ENCODE peak calls at places on chromosomes 7 and 10, in nine cellular contexts. T is fibroblast of lung; E is pancreas; N is breast epithelium; C is transverse colon; K is suprapubic skin; X is effector memory CD4-positive, alpha-beta T cell; W is OCI-LY7; Z is mucosa of descending colon. F is an unnamed sample. For H3K9me3, H3K4me1 and H3K36me3, the result is how much of the 10 kb centered on the place peaks cover.

GRCh38 chr7:103811315-103811714 is 178.1 kb downstream of the RELN start:
- DNase-seq in C (no peak), W (no peak), N (no peak), T (no peak), E (no peak), X (no peak), Z (no peak), K (no peak), F (no peak)

GRCh38 chr7:134558370-134558769 is 9.5 kb downstream of the AKR1B15 start:
- DNase-seq in E (no peak), T (no peak), W (no peak), C (no peak), K (no peak), X (no peak), N (no peak), Z (no peak), F (no peak)

GRCh38 chr7:4774804-4775280 is 581 bp upstream of the AP5Z1 start:
- DNase-seq in K (no peak), T (peak), C (no peak), W (no peak), Z (peak), E (no peak), N (no peak), X (no peak), F (peak)

GRCh38 chr7:156177396-156178055 is 365.3 kb upstream of the SHH start:
- DNase-seq in X (no peak), T (no peak), E (no peak), N (no peak), K (peak), W (no peak), Z (no peak), C (no peak), F (no peak)

GRCh38 chr7:151432658-151433521 is 7.1 kb downstream of the CRYGN start:
- DNase-seq in X (no peak), N (no peak), E (no peak), T (no peak), Z (no peak), C (no peak), W (peak), K (no peak), F (no peak)

GRCh38 chr10:89450901-89451300 is 36.5 kb downstream of the IFIT5 start:
- DNase-seq in E (no peak), C (no peak), W (no peak), X (no peak), N (no peak), T (no peak), Z (no peak), K (no peak), F (no peak)

GRCh38 chr10:124579003-124579384 is 117.4 kb downstream of the LHPP start:
- DNase-seq in X (no peak), C (no peak), T (peak), N (no peak), K (no peak), Z (peak), W (no peak), E (no peak), F (peak)

GRCh38 chr10:132414402-132415016 is 17.5 kb downstream of the PWWP2B start:
- DNase-seq in X (no peak), Z (peak), N (no peak), K (no peak), T (no peak), C (no peak), E (no peak), W (no peak), F (peak)

GRCh38 chr7:17844514-17845196 is 95.6 kb downstream of the SNX13 start:
- DNase-seq in T (no peak), C (no peak), K (no peak), X (no peak), Z (no peak), N (no peak), W (no peak), E (no peak), F (no peak)

GRCh38 chr7:26560857-26561256 is 269.2 kb downstream of the SNX10 start:
- DNase-seq in Z (no peak), N (no peak), T (no peak), X (no peak), K (no peak), W (no peak), E (no peak), C (no peak), F (no peak)

GRCh38 chr10:83212632-83213349 is 926.5 kb upstream of the GHITM start:
- DNase-seq in N (no peak), W (no peak), C (no peak), X (no peak), K (no peak), T (peak), Z (no peak), E (no peak), F (no peak)

GRCh38 chr7:72254455-72254854 is 157.7 kb downstream of the CALN1 start:
- DNase-seq in N (no peak), X (no peak), T (no peak), K (no peak), C (no peak), Z (no peak), W (no peak), E (no peak), F (no peak)

GRCh38 chr7:79055722-79056415 is 397.6 kb downstream of the MAGI2 start:
- DNase-seq in W (no peak), X (no peak), T (no peak), Z (peak), N (no peak), C (no peak), K (no peak), E (peak), F (no peak)

GRCh38 chr10:87843714-87844113 is 19.6 kb downstream of the KLLN start:
- DNase-seq in E (no peak), N (no peak), Z (no peak), K (no peak), T (peak), W (no peak), C (no peak), X (no peak), F (no peak)

GRCh38 chr10:99329891-99330674 is 927 bp downstream of the CNNM1 start:
- DNase-seq in C (no peak), K (no peak), N (no peak), W (no peak), T (peak), X (no peak), Z (no peak), E (peak), F (no peak)

GRCh38 chr10:99296605-99297004 is 32.6 kb upstream of the CNNM1 start:
- DNase-seq in W (no peak), C (no peak), T (no peak), E (no peak), K (no peak), N (no peak), X (no peak), Z (no peak), F (no peak)

GRCh38 chr7:151801782-151802468 is 75.0 kb downstream of the PRKAG2 start:
- DNase-seq in T (no peak), C (peak), K (no peak), E (no peak), N (no peak), Z (peak), W (no peak), X (no peak), F (no peak)

GRCh38 chr7:139589474-139589873 is 66.0 kb downstream of the CLEC2L start:
- DNase-seq in T (no peak), E (no peak), W (no peak), K (no peak), C (no peak), X (no peak), N (no peak), Z (no peak), F (no peak)

GRCh38 chr10:98170249-98171117 is 36.0 kb downstream of the R3HCC1L start:
- DNase-seq in C (peak), W (peak), N (no peak), Z (no peak), K (no peak), T (peak), E (peak), X (no peak), F (peak)

GRCh38 chr7:21542891-21543527 is at the start of gene DNAH11:
- DNase-seq in T (peak), W (no peak), K (no peak), E (peak), N (no peak), C (peak), X (no peak), Z (peak), F (peak)

GRCh38 chr7:142194201-142194600 is 63.7 kb downstream of the PRSS58 start:
- DNase-seq in X (no peak), Z (no peak), N (no peak), W (no peak), E (no peak), T (peak), C (no peak), K (no peak), F (no peak)

GRCh38 chr10:110508389-110508788 is 10.7 kb downstream of the DUSP5 start:
- DNase-seq in Z (no peak), N (no peak), T (no peak), E (no peak), X (no peak), C (no peak), W (no peak), K (peak), F (no peak)

GRCh38 chr10:9147475-9147874 is 1093.0 kb downstream of the GATA3 start:
- DNase-seq in E (no peak), X (no peak), T (no peak), Z (peak), C (no peak), K (no peak), N (no peak), W (no peak), F (no peak)

GRCh38 chr7:2471396-2471795 is 4.8 kb downstream of the GRIFIN start:
- DNase-seq in W (no peak), N (no peak), T (no peak), X (no peak), Z (no peak), K (no peak), C (no peak), E (no peak), F (peak)

GRCh38 chr7:105319578-105319977 is 69.1 kb downstream of the SRPK2 start:
- DNase-seq in Z (no peak), C (no peak), K (no peak), N (no peak), X (no peak), W (no peak), T (no peak), E (no peak), F (no peak)

GRCh38 chr10:106271237-106271636 is 893.3 kb downstream of the SORCS1 start:
- DNase-seq in T (no peak), K (no peak), X (no peak), W (no peak), N (no peak), Z (no peak), E (no peak), C (no peak), F (no peak)

GRCh38 chr7:152615052-152615741 is 60.7 kb downstream of the XRCC2 start:
- DNase-seq in K (no peak), Z (no peak), N (no peak), C (no peak), W (no peak), E (no peak), T (no peak), X (no peak), F (no peak)

GRCh38 chr10:100186813-100187212 is 984 bp upstream of the ERLIN1 start:
- DNase-seq in C (no peak), K (no peak), N (no peak), Z (peak), T (no peak), E (no peak), W (peak), X (no peak), F (peak)

GRCh38 chr7:116899308-116899707 is 36.9 kb downstream of the CAPZA2 start:
- DNase-seq in Z (no peak), W (no peak), E (no peak), K (no peak), X (no peak), T (no peak), C (no peak), N (no peak), F (no peak)

GRCh38 chr10:122567056-122567660 is 6.6 kb downstream of the DMBT1 start:
- DNase-seq in N (no peak), K (no peak), E (no peak), X (no peak), T (no peak), C (peak), W (peak), Z (peak), F (no peak)

DNA sequence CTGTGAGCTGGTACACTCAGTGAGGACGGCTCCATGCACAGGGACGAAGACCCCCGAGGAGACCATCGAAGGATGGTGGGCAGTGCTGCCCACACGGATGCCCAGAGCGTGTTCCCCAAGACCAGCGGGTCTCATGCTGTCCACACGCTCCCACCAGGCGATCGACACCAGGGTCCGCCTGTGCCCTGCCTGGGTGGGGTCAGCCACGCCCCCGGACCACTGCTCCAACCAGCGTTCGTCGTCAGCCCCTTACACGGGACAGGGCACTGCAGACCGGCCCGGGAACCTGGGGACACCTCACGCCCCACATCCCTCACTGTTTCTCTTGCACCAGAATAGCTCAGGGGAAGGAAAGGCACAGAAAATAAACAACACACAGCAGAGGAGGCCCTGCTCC is 223.5 kb downstream of the DNAJB6 start:
- DNase-seq in W (no peak), T (no peak), C (no peak), N (no peak), K (peak), X (no peak), Z (no peak), E (no peak), F (no peak)
- H3K9me3 ChIP-seq in W (under half), T (under half), C (under half), N (under half), K (under half), X (under half), Z (under half), E (under half), F (under half)

GRCh38 chr7:73702226-73702625 is 17.2 kb downstream of the STX1A start:
- DNase-seq in X (no peak), C (no peak), K (no peak), T (no peak), Z (no peak), E (no peak), N (no peak), W (no peak), F (no peak)

GRCh38 chr7:73700070-73700423 is 16.6 kb downstream of the BUD23 start:
- DNase-seq in Z (no peak), C (no peak), T (no peak), K (no peak), E (no peak), X (no peak), N (no peak), W (no peak), F (no peak)

GRCh38 chr7:73699370-73700069 is 16.1 kb downstream of the BUD23 start:
- DNase-seq in K (no peak), X (no peak), E (no peak), Z (no peak), T (no peak), W (no peak), C (no peak), N (no peak), F (no peak)

GRCh38 chr7:73701357-73701995 is 18.0 kb downstream of the STX1A start:
- DNase-seq in E (no peak), N (no peak), X (no peak), T (peak), Z (peak), K (no peak), W (peak), C (peak), F (no peak)

GRCh38 chr7:73700581-73701134 is 17.3 kb downstream of the BUD23 start:
- DNase-seq in Z (no peak), E (no peak), C (no peak), K (no peak), X (no peak), W (no peak), N (no peak), T (no peak), F (no peak)
- H3K4me1 ChIP-seq in Z (under half), E (under half), C (under half), K (under half), X (under half), W (under half), N (under half), T (under half), F (under half)

GRCh38 chr10:6469661-6470060 is 110.4 kb downstream of the PRKCQ start:
- DNase-seq in W (no peak), C (no peak), Z (no peak), N (no peak), E (no peak), K (no peak), T (no peak), X (no peak), F (no peak)

GRCh38 chr10:6476989-6477388 is 103.1 kb downstream of the PRKCQ start:
- DNase-seq in N (no peak), Z (no peak), C (no peak), W (no peak), K (no peak), X (no peak), T (no peak), E (no peak), F (no peak)

GRCh38 chr10:6473901-6474370 is 106.1 kb downstream of the PRKCQ start:
- DNase-seq in E (no peak), C (no peak), Z (no peak), N (no peak), K (no peak), W (peak), X (no peak), T (no peak), F (no peak)

GRCh38 chr10:6470894-6471618 is 109.0 kb downstream of the PRKCQ start:
- DNase-seq in K (no peak), W (no peak), X (no peak), N (no peak), T (no peak), E (no peak), C (no peak), Z (no peak), F (no peak)

GRCh38 chr10:6473430-6473829 is 106.6 kb downstream of the PRKCQ start:
- DNase-seq in K (no peak), N (no peak), Z (no peak), C (peak), E (no peak), T (no peak), W (peak), X (peak), F (no peak)
- H3K36me3 ChIP-seq in K (under half), N (under half), Z (under half), C (under half), E (under half), T (under half), W (under half), X (under half), F (under half)

GRCh38 chr10:133616371-133617130 is 10.0 kb downstream of the FRG2B start:
- DNase-seq in C (peak), E (peak), K (no peak), N (no peak), W (no peak), X (no peak), T (no peak), Z (peak), F (no peak)
- H3K9me3 ChIP-seq in C (under half), E (under half), K (under half), N (under half), W (under half), X (under half), T (under half), Z (under half), F (under half)

GRCh38 chr10:32329061-32329460 is 17.9 kb downstream of the EPC1 start:
- DNase-seq in K (no peak), Z (no peak), T (no peak), E (no peak), X (no peak), W (no peak), N (no peak), C (no peak), F (no peak)

GRCh38 chr10:32326680-32327363 is 20.1 kb downstream of the EPC1 start:
- DNase-seq in T (no peak), C (no peak), W (no peak), N (no peak), Z (no peak), E (no peak), X (no peak), K (no peak), F (no peak)

GRCh38 chr10:32326119-32326518 is 20.8 kb downstream of the EPC1 start:
- DNase-seq in X (no peak), W (peak), Z (no peak), C (no peak), T (no peak), N (no peak), K (no peak), E (no peak), F (no peak)

GRCh38 chr10:32328499-32328898 is 18.5 kb downstream of the EPC1 start:
- DNase-seq in N (no peak), W (no peak), C (no peak), X (no peak), Z (no peak), K (no peak), E (no peak), T (no peak), F (no peak)

GRCh38 chr10:32327364-32327691 is 19.6 kb downstream of the EPC1 start:
- DNase-seq in E (no peak), X (no peak), Z (no peak), T (no peak), K (no peak), W (no peak), C (no peak), N (no peak), F (no peak)
- H3K4me1 ChIP-seq in E (under half), X (half or more), Z (under half), T (under half), K (half or more), W (under half), C (half or more), N (under half), F (half or more)

GRCh38 chr10:30510184-30510931 is 76.4 kb downstream of the MAP3K8 start:
- DNase-seq in W (no peak), E (no peak), T (peak), K (no peak), Z (no peak), N (no peak), X (peak), C (peak), F (peak)
- H3K36me3 ChIP-seq in W (under half), E (under half), T (under half), K (under half), Z (under half), N (under half), X (under half), C (under half), F (under half)

DNA sequence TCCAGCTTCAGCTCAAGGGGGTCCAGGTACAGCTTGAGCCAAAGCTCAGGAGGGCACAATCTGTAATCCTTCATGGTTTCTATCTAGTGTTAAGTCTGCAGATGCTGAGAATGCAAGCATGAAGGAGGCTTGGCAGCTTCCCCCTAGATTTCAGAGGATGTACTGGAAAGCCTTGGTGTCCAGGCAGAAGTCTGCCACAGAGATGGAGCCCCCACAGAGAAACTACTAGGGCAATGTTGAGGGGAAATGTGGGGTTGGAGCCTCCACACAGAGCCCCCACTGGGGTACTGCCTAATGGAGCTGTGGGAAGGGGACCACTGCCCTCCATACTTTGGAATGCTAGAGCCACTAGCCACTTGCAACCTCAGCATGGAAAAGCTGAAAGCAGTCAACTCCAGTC is 11.4 kb downstream of the ZNF25 start:
- DNase-seq in W (peak), T (no peak), C (no peak), X (no peak), K (no peak), Z (no peak), N (no peak), E (no peak), F (no peak)
- H3K9me3 ChIP-seq in W (under half), T (under half), C (under half), X (under half), K (under half), Z (under half), N (under half), E (under half), F (under half)

GRCh38 chr10:77600640-77601039 is 37.0 kb downstream of the KCNMA1 start:
- DNase-seq in W (no peak), Z (no peak), X (no peak), K (no peak), E (no peak), C (no peak), T (no peak), N (no peak), F (no peak)
- H3K4me1 ChIP-seq in W (under half), Z (under half), X (under half), K (under half), E (under half), C (under half), T (under half), N (under half), F (under half)